ENCODE peak calls at places on chromosomes 12 and 14, in four cellular contexts. B is fibroblast of lung, Y is IMR-90, W is HepG2. O is an unnamed sample.

GRCh38 chr12:113788020-113788856 is 177.9 kb downstream of the RBM19 start:
- DNase-seq in W (no peak), B (peak), Y (peak), O (peak)

GRCh38 chr14:75533791-75534190 is 11.5 kb downstream of the BATF start:
- DNase-seq in B (no peak), W (no peak), Y (no peak), O (no peak)

GRCh38 chr12:42987216-42987631 is 397.7 kb upstream of the PRICKLE1 start:
- DNase-seq in B (no peak), Y (no peak), W (no peak), O (peak)

GRCh38 chr14:63362305-63362914 is 43.7 kb upstream of the GPHB5 start:
- DNase-seq in Y (no peak), B (no peak), W (no peak), O (no peak)

GRCh38 chr12:26512213-26512612 is 316.8 kb downstream of the SSPN start:
- DNase-seq in Y (no peak), W (no peak), B (no peak), O (no peak)

GRCh38 chr14:89912667-89913211 is 41.8 kb downstream of the EFCAB11 start:
- DNase-seq in W (peak), Y (peak), B (peak), O (peak)

GRCh38 chr12:84911331-84912190 is 1.0 kb downstream of the SLC6A15 start:
- DNase-seq in B (peak), Y (peak), W (no peak), O (peak)

GRCh38 chr14:57402173-57402852 is 11.9 kb downstream of the NAA30 start:
- DNase-seq in Y (no peak), B (no peak), W (no peak), O (no peak)

GRCh38 chr14:61656341-61656740 is 39.0 kb upstream of the HIF1A start:
- DNase-seq in W (no peak), B (no peak), Y (no peak), O (no peak)

GRCh38 chr12:108930155-108930554 is 50.3 kb downstream of the DAO start:
- DNase-seq in W (no peak), B (no peak), Y (no peak), O (no peak)

GRCh38 chr14:74190910-74191575 is 48.2 kb upstream of the VSX2 start:
- DNase-seq in Y (peak), W (no peak), B (no peak), O (no peak)

GRCh38 chr12:91746976-91747375 is 398.7 kb downstream of the BTG1 start:
- DNase-seq in W (no peak), Y (no peak), B (no peak), O (no peak)

GRCh38 chr14:67487332-67487731 is 1.2 kb downstream of the TMEM229B start:
- DNase-seq in W (no peak), Y (no peak), B (no peak), O (no peak)

GRCh38 chr12:107906719-107907118 is 132.2 kb downstream of the ASCL4 start:
- DNase-seq in B (no peak), Y (no peak), W (no peak), O (no peak)

GRCh38 chr14:99166506-99166905 is 105.5 kb downstream of the BCL11B start:
- DNase-seq in W (no peak), B (no peak), Y (no peak), O (no peak)

GRCh38 chr12:62930546-62931425 is 4.2 kb downstream of the PPM1H start:
- DNase-seq in W (no peak), B (no peak), Y (peak), O (no peak)

GRCh38 chr14:70018713-70019201 is 139.5 kb downstream of the SMOC1 start:
- DNase-seq in B (peak), Y (peak), W (no peak), O (peak)

GRCh38 chr12:16189849-16190248 is 87.6 kb downstream of the SLC15A5 start:
- DNase-seq in Y (peak), B (peak), W (peak), O (peak)

GRCh38 chr14:97380539-97380941 is 583.4 kb downstream of the VRK1 start:
- DNase-seq in Y (no peak), B (no peak), W (no peak), O (no peak)

GRCh38 chr12:74286254-74286653 is 251.4 kb upstream of the ATXN7L3B start:
- DNase-seq in W (no peak), Y (no peak), B (no peak), O (no peak)

GRCh38 chr14:86954623-86955022 is 1038.4 kb downstream of the GALC start:
- DNase-seq in Y (no peak), B (no peak), W (no peak), O (no peak)

GRCh38 chr12:2958432-2959193 is 584 bp upstream of the TEAD4 start:
- DNase-seq in Y (peak), B (peak), W (peak), O (peak)

GRCh38 chr14:23518716-23519115 is 32.8 kb downstream of the ZFHX2 start:
- DNase-seq in B (no peak), W (no peak), Y (no peak), O (no peak)

GRCh38 chr12:131505561-131505960 is 205.3 kb upstream of the SFSWAP start:
- DNase-seq in B (no peak), Y (no peak), W (no peak), O (no peak)

GRCh38 chr14:104784846-104785707 is 10.5 kb downstream of the AKT1 start:
- DNase-seq in W (no peak), B (no peak), Y (no peak), O (no peak)

GRCh38 chr14:24098927-24099813 is 5.1 kb downstream of the PCK2 start:
- DNase-seq in W (no peak), B (no peak), Y (no peak), O (no peak)

GRCh38 chr12:126139355-126139754 is 1074.1 kb downstream of the AACS start:
- DNase-seq in Y (no peak), B (no peak), W (no peak), O (no peak)

GRCh38 chr12:79954037-79954436 is 19.1 kb upstream of the PPP1R12A start:
- DNase-seq in B (no peak), Y (no peak), W (no peak), O (no peak)

GRCh38 chr12:79959484-79959883 is 24.6 kb upstream of the PPP1R12A start:
- DNase-seq in W (no peak), Y (no peak), B (no peak), O (no peak)

DNA sequence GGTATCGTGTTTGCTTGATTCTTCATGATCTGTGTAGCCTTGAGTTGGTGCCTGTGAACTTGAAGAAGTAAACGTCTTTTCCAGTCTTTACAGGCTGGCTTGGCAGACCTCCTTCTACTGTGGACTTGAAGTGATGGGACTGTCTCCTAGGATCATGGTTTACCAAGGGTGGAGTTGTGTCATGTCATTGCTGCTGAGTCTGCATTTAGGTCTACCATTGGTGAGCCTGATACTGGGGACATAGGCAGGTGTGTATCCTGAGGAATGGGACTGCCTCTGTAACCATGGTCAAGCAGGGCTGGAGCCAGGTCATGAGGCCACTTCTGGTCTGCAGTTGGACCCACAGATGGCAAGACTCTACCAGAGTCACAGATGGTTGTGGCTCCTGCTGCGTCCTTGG is 20.7 kb upstream of the PPP1R12A start:
- DNase-seq in B (no peak), W (no peak), Y (no peak), O (no peak)
- H3K4me3 ChIP-seq in B (no peak), W (no peak), Y (no peak), O (no peak)

DNA sequence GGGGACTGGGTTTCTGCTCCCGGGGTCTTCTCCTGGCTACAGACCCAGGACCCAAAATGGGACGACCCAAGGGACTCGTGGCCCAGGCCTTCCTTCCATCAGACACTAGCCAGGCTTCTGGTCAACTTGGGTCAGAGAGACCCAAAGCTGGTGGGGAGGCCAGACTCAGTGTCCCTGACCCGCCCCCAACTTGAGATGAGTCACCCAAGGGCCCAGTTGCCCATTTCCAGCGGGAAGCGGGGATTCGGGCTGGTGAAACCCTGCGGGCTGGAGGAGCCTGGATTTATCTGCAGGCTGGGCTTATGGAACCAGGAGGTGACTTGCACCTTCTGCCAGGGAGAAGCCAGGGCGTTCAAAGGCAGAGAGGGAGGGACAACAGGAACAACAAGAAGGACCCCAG is 81.5 kb downstream of the RFLNA start:
- DNase-seq in Y (no peak), B (no peak), W (no peak), O (no peak)
- H3K4me3 ChIP-seq in Y (no peak), B (no peak), W (no peak), O (no peak)

GRCh38 chr12:94149781-94150482 is 1.6 kb downstream of the PLXNC1 start:
- DNase-seq in W (no peak), Y (no peak), B (peak), O (no peak)
- H3K4me3 ChIP-seq in W (peak), Y (peak), B (peak), O (no peak)

DNA sequence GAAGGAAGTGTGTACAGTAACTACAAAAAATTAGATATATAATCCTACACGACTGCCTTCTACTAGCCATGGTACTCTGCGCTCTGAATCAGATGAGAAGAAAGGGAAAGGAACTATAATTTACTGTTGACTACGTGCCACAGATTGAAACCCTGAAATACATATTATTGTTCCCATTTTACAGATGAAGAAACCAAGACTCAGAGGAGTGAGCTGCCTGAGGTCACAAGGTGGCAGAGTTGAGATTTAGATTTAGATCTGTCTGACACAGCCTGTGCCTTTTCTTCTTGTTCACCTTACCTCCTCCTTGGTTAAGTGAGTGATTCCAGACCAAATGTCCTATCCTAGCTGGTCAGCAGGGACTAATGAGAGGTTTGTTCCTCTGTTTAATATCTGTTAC is 61.6 kb upstream of the OR4E1 start:
- DNase-seq in W (no peak), B (no peak), Y (no peak), O (no peak)
- H3K4me3 ChIP-seq in W (no peak), B (no peak), Y (no peak), O (no peak)

GRCh38 chr12:6442799-6443198 is 2.0 kb upstream of the CD27 start:
- DNase-seq in Y (no peak), W (no peak), B (no peak), O (no peak)
- H3K4me3 ChIP-seq in Y (no peak), W (no peak), B (no peak), O (no peak)

GRCh38 chr14:100451264-100451663 is 128.1 kb downstream of the SLC25A47 start:
- DNase-seq in B (no peak), W (no peak), Y (no peak), O (no peak)

GRCh38 chr14:100453930-100454329 is 130.8 kb downstream of the SLC25A47 start:
- DNase-seq in W (no peak), Y (no peak), B (no peak), O (no peak)

GRCh38 chr14:100450049-100450448 is 126.9 kb downstream of the SLC25A47 start:
- DNase-seq in W (no peak), Y (no peak), B (no peak), O (no peak)

GRCh38 chr14:100450736-100451135 is 127.6 kb downstream of the SLC25A47 start:
- DNase-seq in Y (no peak), B (no peak), W (no peak), O (no peak)

GRCh38 chr14:100454437-100454836 is 131.3 kb downstream of the SLC25A47 start:
- DNase-seq in B (no peak), Y (no peak), W (no peak), O (no peak)
- H3K4me3 ChIP-seq in B (no peak), Y (no peak), W (no peak), O (no peak)

GRCh38 chr14:73025544-73025943 is 1.4 kb downstream of the ZFYVE1 start:
- DNase-seq in B (peak), W (no peak), Y (peak), O (no peak)
- H3K4me3 ChIP-seq in B (peak), W (peak), Y (peak), O (peak)

DNA sequence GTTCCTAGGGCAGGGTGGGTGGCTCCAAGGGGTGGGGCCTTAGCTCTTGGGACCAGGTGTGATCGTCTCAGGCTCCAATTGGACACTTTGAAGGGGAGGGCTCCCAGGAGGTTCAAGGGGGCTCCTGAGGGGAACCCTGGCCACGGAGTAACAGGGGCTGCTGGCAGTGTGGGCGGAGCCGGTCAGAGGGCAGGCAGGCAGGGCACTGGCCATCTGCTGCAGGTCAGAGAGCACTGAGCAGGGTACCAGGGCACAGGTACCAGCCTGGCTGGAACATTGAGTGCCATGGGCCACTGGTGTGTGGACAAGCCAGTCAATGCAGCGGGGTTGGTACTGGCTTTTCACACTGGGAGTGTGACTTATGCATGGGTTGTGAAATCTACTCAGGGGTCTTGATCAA is 32.2 kb downstream of the SYNE3 start:
- DNase-seq in B (no peak), W (no peak), Y (no peak), O (no peak)
- H3K4me3 ChIP-seq in B (no peak), W (no peak), Y (no peak), O (no peak)

DNA sequence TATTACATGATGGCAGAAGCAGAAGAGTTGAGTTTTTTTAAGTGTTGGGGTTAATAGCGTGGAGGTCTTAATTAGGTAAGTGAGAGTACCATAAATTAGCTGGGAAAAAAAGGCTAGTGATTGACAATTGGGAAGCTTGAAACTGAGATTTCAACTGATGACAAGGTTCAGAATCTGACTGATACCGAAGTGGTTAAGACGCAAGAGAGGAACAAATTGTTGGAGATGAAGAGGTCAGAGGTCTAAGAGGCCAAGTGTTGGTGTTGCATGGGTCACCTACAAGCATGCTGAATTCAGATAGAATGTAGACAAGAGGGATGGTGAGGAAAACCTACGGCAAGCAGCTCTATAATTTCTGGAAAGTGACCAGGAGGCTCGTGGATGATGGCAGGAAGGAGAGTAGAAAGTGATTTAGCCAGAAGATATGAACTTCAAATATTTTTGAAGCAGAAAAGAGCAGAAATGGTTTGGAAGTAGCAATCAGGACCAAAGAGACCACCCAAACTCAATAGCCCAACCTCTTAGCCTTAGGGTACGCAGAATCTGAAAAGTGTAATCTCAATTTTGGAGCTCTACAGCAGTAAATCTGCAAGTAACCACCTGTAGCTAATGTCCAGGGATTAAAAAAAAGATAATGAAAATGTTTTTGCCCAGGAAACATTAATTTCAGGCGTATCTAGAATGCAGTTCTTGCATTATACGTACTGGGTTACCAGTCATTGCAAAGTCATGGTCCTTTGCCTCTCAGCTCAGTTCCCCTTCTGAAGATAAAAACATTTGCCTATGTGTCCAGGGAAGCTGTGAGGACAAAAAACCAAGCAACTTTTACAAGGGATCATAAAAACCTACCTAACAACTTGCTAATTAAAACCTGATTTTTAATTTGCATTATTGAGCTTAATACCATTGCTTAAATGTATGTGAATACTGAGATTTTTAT is 1.7 kb upstream of the TMPO start:
- DNase-seq in B (no peak), W (no peak), Y (no peak), O (no peak)
- H3K4me3 ChIP-seq in B (peak), W (peak), Y (no peak), O (no peak)

O was measured in astrocyte of the spinal cord.